ENCODE peak calls at places on chromosomes 11 and 22, in nine cellular contexts. X, Y, Z, K, D, F, N, P and H are unnamed samples.

GRCh38 chr11:112826026-112826425 is 135.2 kb upstream of the NCAM1 start:
- DNase-seq in N (no peak), K (no peak), P (no peak), F (no peak), D (no peak), X (no peak), Z (no peak), Y (no peak), H (no peak)

GRCh38 chr22:47595122-47595521 is 832.7 kb downstream of the TBC1D22A start:
- DNase-seq in F (no peak), Y (no peak), X (no peak), D (no peak), N (no peak), Z (no peak), K (no peak), P (no peak), H (no peak)

GRCh38 chr11:57260937-57261783 is 24.1 kb upstream of the APLNR start:
- DNase-seq in X (no peak), F (no peak), Y (no peak), N (no peak), K (no peak), Z (no peak), D (no peak), P (no peak), H (no peak)

GRCh38 chr22:33806191-33806590 is 114.1 kb downstream of the LARGE1 start:
- DNase-seq in X (no peak), Y (no peak), P (no peak), Z (no peak), K (no peak), F (no peak), D (no peak), N (no peak), H (no peak)

GRCh38 chr11:64131657-64132387 is 34.1 kb downstream of the MACROD1 start:
- DNase-seq in N (peak), K (no peak), Y (no peak), X (no peak), F (no peak), Z (no peak), D (no peak), P (no peak), H (no peak)

GRCh38 chr11:19316434-19316833 is 75.7 kb upstream of the E2F8 start:
- DNase-seq in Y (peak), P (no peak), D (no peak), Z (no peak), F (peak), K (no peak), X (no peak), N (no peak), H (no peak)

GRCh38 chr11:85724750-85725465 is 38.9 kb upstream of the CCDC89 start:
- DNase-seq in X (no peak), N (no peak), D (no peak), F (no peak), P (no peak), Z (no peak), K (no peak), Y (no peak), H (no peak)

GRCh38 chr11:79274636-79275315 is 166.1 kb downstream of the TENM4 start:
- DNase-seq in F (no peak), D (peak), Y (no peak), P (no peak), K (no peak), X (no peak), N (no peak), Z (no peak), H (no peak)

GRCh38 chr11:77200869-77201268 is 72.8 kb downstream of the MYO7A start:
- DNase-seq in Z (no peak), F (peak), N (no peak), P (no peak), Y (peak), X (no peak), K (no peak), D (no peak), H (no peak)

GRCh38 chr22:46079093-46079860 is 71.0 kb upstream of the PPARA start:
- DNase-seq in K (no peak), Y (peak), X (no peak), D (no peak), Z (no peak), P (no peak), F (no peak), N (no peak), H (no peak)

GRCh38 chr11:17476317-17477083 is at the start of gene ABCC8:
- DNase-seq in D (no peak), N (peak), X (no peak), F (no peak), K (no peak), P (peak), Z (peak), Y (no peak), H (no peak)

GRCh38 chr11:122754553-122755322 is 83.6 kb upstream of the CRTAM start:
- DNase-seq in Z (no peak), Y (no peak), F (no peak), X (no peak), K (no peak), N (peak), D (no peak), P (peak), H (no peak)

GRCh38 chr22:36409911-36410756 is 22.4 kb upstream of the MYH9 start:
- DNase-seq in D (no peak), P (peak), F (peak), N (peak), X (no peak), K (peak), Y (peak), Z (peak), H (peak)

GRCh38 chr11:100010393-100010792 is 676.7 kb upstream of the ARHGAP42 start:
- DNase-seq in Y (no peak), P (no peak), D (no peak), F (no peak), N (no peak), Z (no peak), K (no peak), X (no peak), H (no peak)

DNA sequence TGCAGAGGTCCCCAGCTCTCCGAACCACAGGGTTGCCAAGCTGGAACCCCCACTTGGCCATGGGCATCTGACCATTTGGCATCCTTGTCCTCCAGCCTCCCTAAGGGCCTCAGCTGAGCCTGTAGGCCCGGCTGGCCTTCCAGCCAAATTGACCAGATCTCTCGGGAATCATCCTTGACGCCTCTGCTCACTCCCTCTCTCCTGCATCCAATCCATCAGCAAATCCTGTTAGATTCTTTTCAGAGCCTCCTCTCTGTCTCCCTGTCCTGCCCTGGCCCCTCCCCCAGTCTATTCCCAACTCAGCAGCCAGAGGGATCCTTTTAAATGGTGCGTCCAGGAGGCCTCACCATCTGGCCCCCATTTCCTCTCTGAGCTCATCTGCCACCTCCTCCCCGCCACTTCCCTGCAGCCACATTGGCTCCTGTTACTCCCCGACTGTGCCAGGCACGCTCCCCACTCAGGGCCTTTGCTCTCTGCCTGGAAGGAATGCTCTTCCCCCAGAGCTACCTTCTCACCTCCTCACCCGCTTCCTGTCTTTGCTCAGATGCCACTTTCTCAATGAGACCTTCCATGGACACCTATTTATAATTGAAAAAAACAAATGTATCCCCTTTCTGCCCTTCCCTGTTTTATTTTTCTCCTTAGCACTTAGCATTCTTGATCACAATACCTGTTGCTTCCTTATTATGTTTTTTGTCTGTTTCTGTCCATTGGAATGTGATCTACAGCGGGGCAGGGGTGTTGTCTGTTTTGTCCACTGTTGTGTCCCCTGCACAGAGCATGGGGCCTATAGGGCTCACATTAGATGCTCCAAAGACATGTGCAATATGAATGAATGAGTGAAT is 78.1 kb downstream of the NFAM1 start:
- DNase-seq in X (no peak), Z (no peak), P (no peak), N (no peak), K (no peak), Y (no peak), F (no peak), D (peak), H (no peak)
- TF ChIP-seq CTCF in X (no peak), Z (no peak), P (no peak), N (no peak), K (no peak), Y (no peak), F (no peak), D (peak), H (no peak)

DNA sequence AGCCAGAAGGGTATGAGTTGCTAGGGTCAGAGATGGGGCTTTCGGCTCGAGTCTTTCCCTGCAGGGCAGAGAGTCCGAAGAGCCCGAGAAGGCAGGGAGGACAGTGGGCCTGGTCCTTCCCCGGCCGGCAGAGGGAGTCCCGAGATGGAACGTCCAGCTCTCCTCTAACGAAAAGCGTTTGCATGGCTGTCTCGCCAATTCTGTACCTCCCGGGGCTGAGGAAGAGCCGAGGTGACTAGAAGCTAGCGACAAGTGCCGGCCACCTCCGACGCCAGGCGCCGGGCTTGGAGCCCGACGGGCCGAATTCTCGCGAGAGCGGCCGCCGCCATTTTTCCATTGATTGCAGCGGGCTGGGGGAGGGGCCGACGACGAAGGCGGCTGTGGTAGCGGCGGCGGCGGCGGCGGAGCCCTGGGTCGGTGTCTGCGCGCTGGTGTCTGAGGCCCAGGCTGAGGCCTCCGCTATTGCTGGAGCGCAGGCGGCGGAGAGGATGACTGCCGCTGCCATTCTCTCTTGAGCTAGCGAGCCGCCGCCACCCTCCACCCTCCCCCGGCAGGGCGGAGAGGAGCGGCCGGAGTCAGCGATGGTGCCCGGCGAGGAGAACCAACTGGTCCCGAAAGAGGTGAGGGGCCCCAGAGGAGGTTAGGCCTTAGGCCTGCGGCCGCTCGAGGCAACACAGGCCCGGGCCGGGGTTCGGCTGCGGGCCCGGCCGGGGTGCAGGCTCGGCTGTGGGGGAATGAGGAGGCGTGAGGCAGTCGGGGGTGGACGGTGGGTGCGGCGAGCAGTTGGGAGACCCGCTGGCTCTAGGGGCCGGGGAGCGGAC is at the start of gene USP47:
- DNase-seq in P (peak), Z (peak), N (peak), F (peak), Y (peak), X (no peak), D (peak), K (peak), H (peak)
- TF ChIP-seq CTCF in P (peak), Z (no peak), N (peak), F (peak), Y (peak), X (peak), D (peak), K (peak), H (peak)

GRCh38 chr11:3046190-3046589 is 11.0 kb downstream of the CARS1 start:
- DNase-seq in N (no peak), P (no peak), K (no peak), Y (peak), Z (no peak), D (no peak), F (no peak), X (no peak), H (no peak)
- TF ChIP-seq CTCF in N (peak), P (no peak), K (no peak), Y (no peak), Z (no peak), D (peak), F (no peak), X (peak), H (no peak)

GRCh38 chr11:1127664-1128162 is 30.0 kb upstream of the MUC5AC start:
- DNase-seq in D (no peak), Z (peak), K (no peak), P (no peak), Y (no peak), N (no peak), X (no peak), F (no peak), H (peak)
- TF ChIP-seq CTCF in D (no peak), Z (no peak), K (no peak), P (no peak), Y (no peak), N (no peak), X (no peak), F (no peak), H (no peak)

DNA sequence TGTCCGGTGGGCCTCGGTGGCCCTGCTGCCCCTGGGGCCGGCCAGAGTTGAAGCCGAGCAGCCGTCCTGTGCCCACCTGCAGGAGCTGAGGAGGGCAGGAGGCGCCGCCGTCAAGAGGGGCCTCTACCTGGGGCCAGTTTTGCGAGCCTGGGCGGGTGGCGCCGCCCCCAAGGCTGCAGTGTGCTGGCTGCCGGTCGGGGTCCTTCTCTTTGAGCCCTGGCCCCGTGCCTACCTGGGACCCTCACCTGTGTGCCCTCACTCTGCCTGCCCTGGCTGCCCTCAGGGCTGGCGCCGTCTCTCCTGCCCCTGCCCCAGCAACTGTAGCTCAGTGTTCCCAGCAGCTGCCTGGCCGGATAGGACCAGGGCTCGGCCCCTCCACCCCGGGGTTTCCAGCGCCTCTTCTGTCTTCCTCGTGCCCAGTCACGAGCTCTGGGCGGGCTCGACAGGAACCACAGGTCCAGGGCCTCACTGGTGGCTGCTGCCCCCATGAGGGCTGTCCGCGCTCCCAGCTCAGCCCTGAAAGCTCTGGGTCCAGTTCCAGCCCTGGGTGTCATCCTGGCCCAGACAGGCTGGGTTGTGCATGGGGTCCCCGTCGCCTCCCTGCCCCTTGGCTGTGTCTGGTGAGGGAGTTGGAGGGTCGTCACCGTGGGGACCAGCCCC is 38.3 kb downstream of the MOB2 start:
- DNase-seq in N (no peak), P (no peak), F (no peak), Y (no peak), Z (no peak), K (no peak), X (no peak), D (no peak), H (no peak)
- TF ChIP-seq CTCF in N (no peak), P (no peak), F (no peak), Y (no peak), Z (no peak), K (no peak), X (no peak), D (no peak), H (no peak)

GRCh38 chr11:97269527-97269926 is 879.7 kb downstream of the JRKL start:
- DNase-seq in Y (no peak), D (no peak), P (no peak), X (no peak), N (peak), Z (no peak), K (no peak), F (no peak), H (no peak)
- TF ChIP-seq CTCF in Y (peak), D (peak), P (no peak), X (peak), N (peak), Z (no peak), K (no peak), F (no peak), H (no peak)

DNA sequence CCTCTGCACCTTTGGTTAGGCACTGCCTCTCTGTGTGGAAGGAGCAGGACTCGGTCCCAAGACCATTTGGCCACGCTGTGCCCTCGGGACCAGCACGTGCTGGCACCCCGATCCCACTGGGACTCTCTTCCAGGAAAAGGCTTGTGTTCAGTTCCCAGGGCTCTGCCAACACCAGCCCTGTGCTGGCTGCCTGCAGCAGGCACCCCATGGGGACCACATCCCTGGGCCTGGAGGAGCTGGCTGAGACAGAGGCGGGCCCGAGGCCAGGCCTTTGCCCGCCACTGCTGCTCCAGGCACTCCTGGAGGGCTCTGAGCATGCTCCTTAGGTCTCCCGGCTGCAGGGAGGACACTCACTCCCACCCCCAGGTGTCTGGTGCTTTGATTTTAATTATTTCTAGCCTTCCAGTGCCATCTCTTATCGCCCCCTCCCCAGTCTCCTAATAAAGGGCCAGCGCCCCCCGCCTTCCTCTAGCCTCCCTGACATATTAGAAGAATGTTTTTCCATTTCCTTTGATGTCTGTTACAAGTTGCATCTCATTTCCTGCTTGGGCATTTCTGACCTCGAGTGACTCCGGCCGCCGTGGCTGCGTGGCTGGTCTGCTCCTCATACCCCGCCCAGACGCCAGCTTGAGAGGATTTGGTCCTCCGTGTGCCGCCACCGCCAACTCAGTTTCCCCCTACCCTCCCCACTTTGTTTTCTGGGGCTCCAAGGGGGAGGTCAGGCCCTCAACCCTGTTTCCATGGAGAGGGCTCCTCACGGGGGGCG is 14.4 kb downstream of the CDKN1C start:
- DNase-seq in D (no peak), Y (no peak), Z (no peak), F (no peak), N (no peak), P (no peak), K (no peak), X (no peak), H (no peak)
- TF ChIP-seq CTCF in D (peak), Y (no peak), Z (no peak), F (no peak), N (no peak), P (no peak), K (no peak), X (no peak), H (no peak)

GRCh38 chr11:132126973-132127900 is 756.8 kb downstream of the NTM start:
- DNase-seq in D (peak), N (peak), F (peak), X (no peak), K (peak), Y (no peak), Z (no peak), P (peak), H (no peak)

GRCh38 chr11:132122701-132123100 is 752.3 kb downstream of the NTM start:
- DNase-seq in K (no peak), N (no peak), Y (no peak), Z (no peak), F (no peak), X (no peak), P (no peak), D (no peak), H (no peak)

GRCh38 chr11:132125855-132126841 is 755.7 kb downstream of the NTM start:
- DNase-seq in P (peak), N (peak), F (peak), K (no peak), D (no peak), Y (peak), Z (no peak), X (no peak), H (no peak)

GRCh38 chr11:132123449-132123848 is 753.0 kb downstream of the NTM start:
- DNase-seq in F (no peak), D (no peak), P (no peak), Z (no peak), K (no peak), N (no peak), X (no peak), Y (no peak), H (no peak)

DNA sequence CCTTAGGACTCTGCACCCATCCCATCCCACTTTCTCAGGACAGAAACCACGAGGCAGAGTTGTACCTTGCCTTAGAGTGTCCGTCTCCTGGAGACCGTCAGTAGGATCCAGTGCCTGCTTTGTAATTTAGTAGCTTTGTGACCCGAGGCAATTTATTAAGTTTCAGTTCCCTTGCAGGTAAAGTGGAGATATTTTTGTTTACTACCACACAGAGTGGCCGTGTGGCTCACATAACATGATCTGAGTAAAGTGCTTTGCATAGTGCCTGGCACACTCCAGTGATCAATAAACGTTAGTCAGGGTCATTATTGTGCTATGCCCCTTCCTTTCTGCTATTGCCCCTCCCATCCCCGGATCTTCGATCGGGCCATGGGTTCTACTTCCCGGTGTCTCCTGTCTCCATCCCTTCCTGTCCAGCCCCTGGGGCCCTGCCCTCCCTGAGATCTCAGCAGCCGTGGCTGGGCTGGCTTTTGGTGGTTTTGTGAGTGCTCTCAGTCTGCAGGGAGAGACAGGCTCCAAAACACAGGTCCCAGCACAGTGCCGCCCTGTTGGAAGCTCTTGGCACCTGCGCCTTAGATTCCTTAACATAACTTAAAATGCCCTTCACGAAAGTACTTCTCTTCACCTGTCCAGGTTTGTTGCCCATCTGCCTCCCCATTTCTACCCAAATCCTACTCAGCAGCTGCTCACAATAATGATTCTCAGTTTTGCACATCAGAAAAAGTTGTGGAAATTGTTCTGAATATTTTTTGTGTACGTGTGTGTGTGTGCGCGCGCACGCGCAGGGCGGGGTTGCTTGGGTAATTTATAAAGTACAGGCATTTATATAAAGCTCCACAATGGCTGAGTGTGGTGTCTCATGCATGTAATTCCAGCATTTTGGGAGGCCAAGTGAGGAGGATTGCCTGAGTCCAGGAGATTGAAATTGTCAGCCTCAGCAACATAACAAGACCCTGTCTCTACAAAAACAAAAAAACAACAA is 753.7 kb downstream of the NTM start:
- DNase-seq in Y (no peak), X (no peak), N (no peak), Z (no peak), K (no peak), F (no peak), P (no peak), D (no peak), H (no peak)
- TF ChIP-seq CTCF in Y (no peak), X (peak), N (peak), Z (no peak), K (no peak), F (no peak), P (no peak), D (peak), H (no peak)

GRCh38 chr11:13152736-13153541 is 124.7 kb upstream of the BMAL1 start:
- DNase-seq in X (no peak), Y (no peak), F (no peak), N (peak), P (no peak), D (peak), Z (no peak), K (no peak), H (no peak)
- TF ChIP-seq CTCF in X (peak), Y (peak), F (peak), N (peak), P (no peak), D (peak), Z (no peak), K (peak), H (peak)

GRCh38 chr22:26565181-26565580 is 24.8 kb downstream of the TPST2 start:
- DNase-seq in N (no peak), Z (no peak), F (peak), K (no peak), X (no peak), D (no peak), P (no peak), Y (peak), H (no peak)
- TF ChIP-seq CTCF in N (no peak), Z (no peak), F (no peak), K (no peak), X (no peak), D (no peak), P (no peak), Y (no peak), H (no peak)